ENCODE peak calls at places on chromosomes 2 and 18, in four cellular contexts. A is SK-N-SH; L is HTR-8/SVneo; W is activated CD4-positive, alpha-beta T cell treated with anti-CD3 and anti-CD28 coated beads, Interleukin-2, amount 50 U/mL, for 4 hours. S is an unnamed sample.

GRCh38 chr2:233462826-233463470 is 103.6 kb downstream of the USP40 start:
- DNase-seq in L (no peak), W (no peak), A (no peak), S (no peak)

GRCh38 chr2:65061146-65061909 is 5.1 kb downstream of the CEP68 start:
- DNase-seq in L (no peak), W (no peak), A (no peak), S (no peak)

GRCh38 chr2:241159116-241159515 is 8.8 kb downstream of the PPP1R7 start:
- DNase-seq in L (no peak), W (no peak), A (no peak), S (no peak)

GRCh38 chr2:45992021-45992745 is 305.0 kb upstream of the EPAS1 start:
- DNase-seq in A (no peak), L (no peak), W (no peak), S (no peak)

GRCh38 chr18:2513616-2514015 is 57.7 kb downstream of the METTL4 start:
- DNase-seq in A (no peak), W (no peak), L (no peak), S (no peak)

GRCh38 chr2:146481629-146482028 is 1363.2 kb upstream of the ACVR2A start:
- DNase-seq in W (no peak), A (no peak), L (peak), S (no peak)

GRCh38 chr2:151350579-151351195 is 6.7 kb upstream of the TNFAIP6 start:
- DNase-seq in W (no peak), L (no peak), A (no peak), S (no peak)

GRCh38 chr2:150811259-150811912 is 323.9 kb upstream of the RND3 start:
- DNase-seq in W (no peak), L (no peak), A (no peak), S (no peak)

GRCh38 chr2:63755216-63755615 is 86.5 kb upstream of the UGP2 start:
- DNase-seq in L (no peak), A (no peak), W (no peak), S (no peak)

GRCh38 chr2:195520671-195521155 is 136.3 kb upstream of the SLC39A10 start:
- DNase-seq in L (peak), W (no peak), A (peak), S (no peak)

GRCh38 chr2:240440251-240440650 is 4.8 kb downstream of the GPC1 start:
- DNase-seq in L (no peak), W (no peak), A (no peak), S (no peak)

S was measured in Panc1.